ENCODE peak calls at places on chromosomes 7 and 10, in five cellular contexts. A, W, N, L and C are unnamed samples.

GRCh38 chr7:1539346-1540321 is 9.1 kb downstream of the MAFK start:
- DNase-seq in A (no peak), W (no peak), N (no peak), L (no peak), C (no peak)

GRCh38 chr10:86346169-86346793 is 20.3 kb downstream of the GRID1 start:
- DNase-seq in A (no peak), W (peak; percentile 92), N (no peak), L (no peak), C (no peak)

GRCh38 chr7:70178206-70178605 is 579.9 kb downstream of the AUTS2 start:
- DNase-seq in A (no peak), W (no peak), N (no peak), L (no peak), C (no peak)

GRCh38 chr10:116168329-116168728 is 104.7 kb downstream of the GFRA1 start:
- DNase-seq in A (no peak), W (no peak), N (no peak), L (no peak), C (no peak)

GRCh38 chr7:2104716-2105115 is 128.0 kb downstream of the MAD1L1 start:
- DNase-seq in A (no peak), W (peak; percentile 75), N (no peak), L (no peak), C (no peak)

GRCh38 chr10:75400163-75400768 is 1.3 kb downstream of the ZNF503 start:
- DNase-seq in A (no peak), W (peak; percentile 74), N (no peak), L (no peak), C (no peak)

GRCh38 chr7:75985009-75985517 is 9.3 kb downstream of the TMEM120A start:
- DNase-seq in A (no peak), W (peak; percentile 43), N (no peak), L (no peak), C (no peak)

GRCh38 chr7:100220833-100221718 is 1.3 kb downstream of the PVRIG start:
- DNase-seq in A (no peak), W (no peak), N (no peak), L (no peak), C (no peak)

GRCh38 chr7:25031007-25031406 is 51.0 kb upstream of the OSBPL3 start:
- DNase-seq in A (no peak), W (no peak), N (no peak), L (no peak), C (no peak)

GRCh38 chr10:117373848-117374505 is 1.3 kb downstream of the PDZD8 start:
- DNase-seq in A (peak; percentile 61), W (peak; percentile 47), N (no peak), L (no peak), C (peak; percentile 6)

GRCh38 chr10:87538092-87538795 is 33.6 kb downstream of the MINPP1 start:
- DNase-seq in A (no peak), W (no peak), N (no peak), L (no peak), C (no peak)

GRCh38 chr7:34320412-34320811 is 337.6 kb upstream of the NPSR1 start:
- DNase-seq in A (no peak), W (no peak), N (no peak), L (no peak), C (peak; percentile 31)

GRCh38 chr10:122301055-122301810 is 30.1 kb downstream of the BTBD16 start:
- DNase-seq in A (no peak), W (no peak), N (no peak), L (no peak), C (no peak)

GRCh38 chr7:94907420-94908203 is at the start of gene PPP1R9A:
- DNase-seq in A (no peak), W (peak; percentile 82), N (peak; percentile 83), L (peak; percentile 21), C (peak; percentile 63)

GRCh38 chr10:80945267-80945880 is 407.7 kb downstream of the SH2D4B start:
- DNase-seq in A (peak; percentile 21), W (peak; percentile 8), N (no peak), L (no peak), C (peak; percentile 90)

GRCh38 chr7:47587389-47587788 is 5.5 kb upstream of the TNS3 start:
- DNase-seq in A (no peak), W (no peak), N (no peak), L (no peak), C (peak; percentile 79)

GRCh38 chr10:72800000-72800740 is 93.4 kb upstream of the OIT3 start:
- DNase-seq in A (peak; percentile 40), W (peak; percentile 45), N (no peak), L (no peak), C (no peak)

GRCh38 chr7:106377847-106378361 is 93.1 kb upstream of the NAMPT start:
- DNase-seq in A (no peak), W (no peak), N (no peak), L (no peak), C (no peak)

GRCh38 chr10:5812283-5813090 is 747 bp downstream of the GDI2 start:
- DNase-seq in A (peak; percentile 53), W (peak; percentile 82), N (peak; percentile 73), L (no peak), C (peak; percentile 39)

GRCh38 chr10:77041636-77042258 is 595.9 kb downstream of the KCNMA1 start:
- DNase-seq in A (no peak), W (peak; percentile 61), N (peak; percentile 35), L (no peak), C (no peak)

GRCh38 chr10:118007773-118008172 is 39.0 kb downstream of the RAB11FIP2 start:
- DNase-seq in A (peak; percentile 7), W (no peak), N (no peak), L (no peak), C (no peak)

GRCh38 chr7:94335586-94335985 is 59.1 kb upstream of the COL1A2 start:
- DNase-seq in A (no peak), W (no peak), N (no peak), L (no peak), C (no peak)

GRCh38 chr10:76206797-76207352 is 775.5 kb downstream of the LRMDA start:
- DNase-seq in A (no peak), W (no peak), N (no peak), L (no peak), C (no peak)

GRCh38 chr7:108669958-108670357 is 100.3 kb downstream of the DNAJB9 start:
- DNase-seq in A (no peak), W (no peak), N (no peak), L (no peak), C (no peak)

GRCh38 chr7:150428671-150429451 is 21.6 kb upstream of the GIMAP8 start:
- DNase-seq in A (no peak), W (no peak), N (peak; percentile 49), L (no peak), C (no peak)

GRCh38 chr10:86684305-86684704 is 16.0 kb downstream of the LDB3 start:
- DNase-seq in A (peak; percentile 35), W (peak; percentile 74), N (peak; percentile 78), L (no peak), C (no peak)

DNA sequence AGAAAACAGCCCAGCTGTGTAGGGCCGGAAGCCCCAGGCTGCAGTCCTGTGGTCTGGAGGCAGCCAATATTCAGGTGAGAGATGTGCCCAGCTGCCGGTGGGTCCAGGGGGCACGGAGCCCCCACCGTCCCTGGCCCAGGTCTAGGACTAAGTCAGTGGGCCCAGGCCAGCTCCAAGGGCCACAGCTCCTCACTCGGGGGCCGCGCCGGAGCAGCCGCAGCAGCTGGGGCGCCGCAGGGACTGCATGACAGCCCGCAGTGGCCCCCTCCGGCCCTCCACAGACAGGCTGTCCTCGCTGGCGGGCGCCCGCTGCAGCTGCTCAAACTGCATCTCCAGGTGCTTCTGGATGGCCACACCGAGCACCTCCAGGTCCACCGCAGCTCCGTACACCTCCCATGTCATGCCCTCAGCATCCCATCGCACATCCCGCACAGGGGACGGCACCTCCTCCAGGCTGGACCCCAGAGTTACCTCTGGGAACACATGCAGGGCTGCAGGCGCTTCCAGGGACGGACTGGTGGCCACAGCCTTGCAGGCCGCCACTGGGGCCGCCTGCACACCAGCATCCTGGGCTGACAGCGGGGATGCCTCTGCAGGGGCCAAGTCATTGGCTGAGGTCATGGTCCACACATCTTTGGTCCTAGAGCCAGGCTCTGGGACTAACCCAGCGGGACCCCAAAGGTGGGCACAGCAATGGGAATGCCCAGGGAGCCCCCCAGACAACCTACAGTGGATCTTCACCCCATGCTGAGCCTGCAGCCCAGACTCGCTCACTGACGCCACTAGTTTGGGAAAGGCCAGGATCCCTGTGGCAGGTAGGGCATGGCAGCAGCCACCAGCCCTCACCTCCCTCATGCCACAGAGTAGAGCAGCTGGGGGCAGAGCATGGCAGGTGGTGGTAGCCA is 7.0 kb downstream of the GPRIN2 start:
- DNase-seq in A (no peak), W (peak; percentile 41), N (peak; percentile 59), L (no peak), C (no peak)
- TF ChIP-seq JUND in A (no peak), W (no peak), N (no peak), L (no peak), C (no peak)

DNA sequence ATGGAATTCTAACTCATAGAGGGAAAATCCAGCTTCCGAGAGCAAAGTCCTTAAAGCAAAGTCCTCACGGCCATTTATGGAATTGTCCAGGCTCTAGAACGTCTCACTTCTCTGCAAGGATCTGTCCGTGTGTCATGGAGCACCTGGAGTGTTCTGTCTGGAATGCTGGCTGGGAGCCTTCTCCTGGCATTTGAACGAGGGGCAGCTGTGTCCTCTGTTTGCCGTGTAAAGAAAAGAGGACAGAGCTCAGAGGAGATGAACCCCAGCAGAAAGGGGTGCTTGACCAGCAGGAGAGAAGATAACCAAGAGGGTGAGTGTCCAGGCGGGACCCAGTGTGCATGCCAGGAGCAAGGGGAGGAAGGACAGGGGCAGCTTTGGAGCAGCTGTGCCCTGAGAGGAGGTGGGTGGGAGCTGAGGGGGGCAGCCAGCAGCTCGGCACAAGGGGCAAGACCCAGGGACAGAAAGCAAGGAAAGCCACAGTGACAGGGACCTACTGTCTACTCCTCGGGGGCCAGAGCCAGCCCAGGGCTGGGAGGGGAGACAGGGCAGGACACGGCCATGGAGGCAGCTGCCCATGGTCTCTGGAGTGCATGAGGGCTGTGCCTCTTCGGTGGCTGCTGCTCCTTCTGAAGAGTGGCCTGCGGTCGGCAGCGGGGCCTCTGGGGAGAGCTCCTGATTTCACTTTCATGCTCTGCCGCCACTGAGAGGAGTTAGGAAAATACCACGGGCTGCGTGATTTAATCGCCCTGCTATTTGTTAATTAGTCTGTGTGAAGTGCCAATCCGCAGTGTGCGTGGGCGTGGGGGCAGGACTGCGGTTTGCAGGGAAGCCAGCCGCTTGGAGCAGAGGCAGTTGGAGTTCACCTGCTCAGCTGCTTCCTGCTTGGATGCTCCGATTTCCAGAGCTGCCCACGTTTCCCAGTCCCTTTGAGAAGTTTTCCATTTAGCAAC is 149.3 kb upstream of the SHH start:
- DNase-seq in A (no peak), W (no peak), N (peak; percentile 38), L (peak; percentile 92), C (no peak)
- TF ChIP-seq JUND in A (no peak), W (no peak), N (no peak), L (no peak), C (no peak)

DNA sequence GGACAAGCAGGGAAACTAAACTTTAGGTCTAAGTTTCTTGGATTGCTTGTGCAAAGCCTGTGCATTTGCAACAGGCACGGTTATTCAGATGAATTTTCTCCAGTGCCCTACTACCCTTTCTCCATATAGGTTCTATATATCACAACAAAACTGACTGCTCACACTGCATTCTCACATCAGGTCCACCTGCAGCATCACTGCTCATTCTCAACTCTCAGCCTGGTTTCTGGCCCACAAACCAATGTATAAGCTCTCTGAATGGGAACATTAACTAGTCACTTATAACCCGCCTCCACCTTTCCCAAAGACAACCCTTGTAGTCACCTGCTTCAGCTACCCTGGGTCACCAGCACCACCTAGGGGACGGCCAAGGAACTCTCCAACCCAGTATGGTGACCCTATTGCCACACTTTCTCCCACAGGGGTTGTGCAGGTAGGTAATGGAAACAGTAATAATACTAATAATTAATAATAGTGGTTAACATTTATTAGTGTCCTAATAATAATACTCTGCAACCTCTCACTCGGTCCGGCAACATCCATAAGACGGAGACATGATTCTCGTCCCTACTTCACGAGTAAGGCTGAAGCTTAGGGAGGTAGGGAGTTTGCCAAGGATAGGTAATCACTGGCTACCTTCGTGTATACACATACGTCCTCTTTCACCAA is 97.3 kb downstream of the CLEC2L start:
- DNase-seq in A (peak; percentile 75), W (peak; percentile 67), N (peak; percentile 93), L (peak; percentile 26), C (peak; percentile 55)
- TF ChIP-seq JUND in A (no peak), W (no peak), N (no peak), L (no peak), C (no peak)

GRCh38 chr7:27189560-27190283 is 4.7 kb upstream of the HOXA11 start:
- DNase-seq in A (no peak), W (no peak), N (peak; percentile 64), L (no peak), C (no peak)
- TF ChIP-seq JUND in A (no peak), W (no peak), N (no peak), L (no peak), C (no peak)